ENCODE peak calls at places on chromosomes 6 and 20, in seven cellular contexts. One of them, this sample, is unnamed.

GRCh38 chr20:4234128-4234527 is 218.8 kb upstream of the RNF24 start:
- DNase-seq in NCI-H1105: no peak
- DNase-seq in AG09309: no peak
- DNase-seq in NCI-H524: peak; percentile 88
- DNase-seq in substantia nigra: no peak
- DNase-seq in brain microvascular endothelial cell: peak; percentile 53
- DNase-seq in ELR: peak; percentile 33
- DNase-seq in this sample: no peak

GRCh38 chr6:150953860-150954259 is 88.4 kb downstream of the MTHFD1L start:
- DNase-seq in NCI-H1105: no peak
- DNase-seq in AG09309: no peak
- DNase-seq in NCI-H524: no peak
- DNase-seq in substantia nigra: no peak
- DNase-seq in brain microvascular endothelial cell: no peak
- DNase-seq in ELR: no peak
- DNase-seq in this sample: no peak

GRCh38 chr6:165233089-165233488 is 76.3 kb downstream of the C6orf118 start:
- DNase-seq in NCI-H1105: no peak
- DNase-seq in AG09309: no peak
- DNase-seq in NCI-H524: no peak
- DNase-seq in substantia nigra: no peak
- DNase-seq in brain microvascular endothelial cell: no peak
- DNase-seq in ELR: no peak
- DNase-seq in this sample: no peak

GRCh38 chr6:15864033-15864707 is 201.3 kb upstream of the DTNBP1 start:
- DNase-seq in NCI-H1105: no peak
- DNase-seq in AG09309: no peak
- DNase-seq in NCI-H524: no peak
- DNase-seq in substantia nigra: no peak
- DNase-seq in brain microvascular endothelial cell: no peak
- DNase-seq in ELR: no peak
- DNase-seq in this sample: no peak

GRCh38 chr20:728022-728944 is 40.0 kb downstream of the SLC52A3 start:
- DNase-seq in NCI-H1105: peak; percentile 68
- DNase-seq in AG09309: no peak
- DNase-seq in NCI-H524: peak; percentile 87
- DNase-seq in substantia nigra: no peak
- DNase-seq in brain microvascular endothelial cell: peak; percentile 9
- DNase-seq in ELR: peak; percentile 45
- DNase-seq in this sample: peak; percentile 15

GRCh38 chr6:27260339-27260738 is 12.8 kb downstream of the PRSS16 start:
- DNase-seq in NCI-H1105: no peak
- DNase-seq in AG09309: no peak
- DNase-seq in NCI-H524: no peak
- DNase-seq in substantia nigra: no peak
- DNase-seq in brain microvascular endothelial cell: no peak
- DNase-seq in ELR: no peak
- DNase-seq in this sample: no peak

GRCh38 chr6:149347067-149347466 is 29.6 kb downstream of the TAB2 start:
- DNase-seq in NCI-H1105: no peak
- DNase-seq in AG09309: peak; percentile 25
- DNase-seq in NCI-H524: no peak
- DNase-seq in substantia nigra: no peak
- DNase-seq in brain microvascular endothelial cell: no peak
- DNase-seq in ELR: no peak
- DNase-seq in this sample: no peak

GRCh38 chr20:48932375-48932941 is 10.9 kb downstream of the ARFGEF2 start:
- DNase-seq in NCI-H1105: no peak
- DNase-seq in AG09309: no peak
- DNase-seq in NCI-H524: no peak
- DNase-seq in substantia nigra: no peak
- DNase-seq in brain microvascular endothelial cell: no peak
- DNase-seq in ELR: peak; percentile 88
- DNase-seq in this sample: no peak

GRCh38 chr6:148760568-148761531 is 14.0 kb downstream of the UST start:
- DNase-seq in NCI-H1105: no peak
- DNase-seq in AG09309: peak; percentile 90
- DNase-seq in NCI-H524: peak; percentile 71
- DNase-seq in substantia nigra: peak; percentile 34
- DNase-seq in brain microvascular endothelial cell: peak; percentile 87
- DNase-seq in ELR: peak; percentile 71
- DNase-seq in this sample: no peak

GRCh38 chr20:64065973-64066341 is 3.0 kb downstream of the TCEA2 start:
- DNase-seq in NCI-H1105: no peak
- DNase-seq in AG09309: peak; percentile 37
- DNase-seq in NCI-H524: no peak
- DNase-seq in substantia nigra: no peak
- DNase-seq in brain microvascular endothelial cell: peak; percentile 54
- DNase-seq in ELR: peak; percentile 97
- DNase-seq in this sample: no peak

GRCh38 chr6:75349262-75349984 is 64.8 kb upstream of the TMEM30A start:
- DNase-seq in NCI-H1105: no peak
- DNase-seq in AG09309: no peak
- DNase-seq in NCI-H524: peak; percentile 52
- DNase-seq in substantia nigra: no peak
- DNase-seq in brain microvascular endothelial cell: peak; percentile 33
- DNase-seq in ELR: peak; percentile 48
- DNase-seq in this sample: no peak

GRCh38 chr6:27720607-27721580 is 191.3 kb downstream of the OR2B2 start:
- DNase-seq in NCI-H1105: no peak
- DNase-seq in AG09309: no peak
- DNase-seq in NCI-H524: peak; percentile 41
- DNase-seq in substantia nigra: no peak
- DNase-seq in brain microvascular endothelial cell: peak; percentile 86
- DNase-seq in ELR: peak; percentile 84
- DNase-seq in this sample: no peak

This sample was measured in caudate nucleus.